ENCODE peak calls at places on chromosomes 3 and 15, in eight cellular contexts. One of them, this sample, is unnamed.

GRCh38 chr3:126365351-126366274 is 8.4 kb upstream of the KLF15 start:
- DNase-seq in endodermal cell: no peak
- DNase-seq in HCT116: no peak
- DNase-seq in right lobe of liver: peak; percentile 40
- DNase-seq in left lung: peak; percentile 39
- DNase-seq in PC-3: no peak
- DNase-seq in ovary: no peak
- DNase-seq in tibial artery: peak; percentile 50
- DNase-seq in this sample: peak; percentile 32

GRCh38 chr3:108493862-108494261 is 16.5 kb downstream of the MYH15 start:
- DNase-seq in HCT116: peak; percentile 19
- DNase-seq in ovary: no peak
- DNase-seq in endodermal cell: peak; percentile 52
- DNase-seq in left lung: peak; percentile 47
- DNase-seq in tibial artery: no peak
- DNase-seq in right lobe of liver: no peak
- DNase-seq in PC-3: peak; percentile 72
- DNase-seq in this sample: no peak

GRCh38 chr3:122350814-122351418 is 25.9 kb downstream of the CSTA start:
- DNase-seq in HCT116: no peak
- DNase-seq in left lung: no peak
- DNase-seq in endodermal cell: no peak
- DNase-seq in right lobe of liver: no peak
- DNase-seq in PC-3: peak; percentile 27
- DNase-seq in ovary: no peak
- DNase-seq in tibial artery: no peak
- DNase-seq in this sample: no peak

GRCh38 chr15:28184166-28184565 is 85.1 kb upstream of the OCA2 start:
- DNase-seq in HCT116: no peak
- DNase-seq in PC-3: no peak
- DNase-seq in endodermal cell: no peak
- DNase-seq in left lung: no peak
- DNase-seq in ovary: no peak
- DNase-seq in tibial artery: no peak
- DNase-seq in right lobe of liver: no peak
- DNase-seq in this sample: no peak

GRCh38 chr3:70829101-70829500 is 516.7 kb upstream of the MDFIC2 start:
- DNase-seq in ovary: no peak
- DNase-seq in right lobe of liver: no peak
- DNase-seq in tibial artery: no peak
- DNase-seq in endodermal cell: no peak
- DNase-seq in left lung: no peak
- DNase-seq in PC-3: no peak
- DNase-seq in HCT116: no peak
- DNase-seq in this sample: no peak

GRCh38 chr3:82773207-82773606 is 1011.8 kb upstream of the GBE1 start:
- DNase-seq in HCT116: no peak
- DNase-seq in PC-3: no peak
- DNase-seq in left lung: no peak
- DNase-seq in tibial artery: no peak
- DNase-seq in ovary: no peak
- DNase-seq in endodermal cell: no peak
- DNase-seq in right lobe of liver: no peak
- DNase-seq in this sample: no peak

GRCh38 chr3:58055309-58055708 is 47.1 kb downstream of the FLNB start:
- DNase-seq in ovary: no peak
- DNase-seq in PC-3: no peak
- DNase-seq in left lung: no peak
- DNase-seq in right lobe of liver: no peak
- DNase-seq in tibial artery: no peak
- DNase-seq in HCT116: no peak
- DNase-seq in endodermal cell: no peak
- DNase-seq in this sample: no peak

GRCh38 chr3:73175698-73176097 is 114.2 kb downstream of the EBLN2 start:
- DNase-seq in endodermal cell: peak; percentile 61
- DNase-seq in left lung: no peak
- DNase-seq in right lobe of liver: no peak
- DNase-seq in ovary: no peak
- DNase-seq in tibial artery: no peak
- DNase-seq in HCT116: no peak
- DNase-seq in PC-3: no peak
- DNase-seq in this sample: no peak

GRCh38 chr15:67104453-67104852 is 39.1 kb downstream of the SMAD3 start:
- DNase-seq in left lung: no peak
- DNase-seq in ovary: no peak
- DNase-seq in HCT116: no peak
- DNase-seq in right lobe of liver: no peak
- DNase-seq in endodermal cell: no peak
- DNase-seq in tibial artery: no peak
- DNase-seq in PC-3: no peak
- DNase-seq in this sample: no peak

GRCh38 chr15:78007965-78008886 is 69.3 kb downstream of the TBC1D2B start:
- DNase-seq in endodermal cell: peak; percentile 36
- DNase-seq in right lobe of liver: peak; percentile 87
- DNase-seq in tibial artery: peak; percentile 84
- DNase-seq in HCT116: no peak
- DNase-seq in ovary: peak; percentile 89
- DNase-seq in left lung: peak; percentile 84
- DNase-seq in PC-3: peak; percentile 75
- DNase-seq in this sample: no peak

GRCh38 chr15:82864967-82865366 is 55.5 kb downstream of the WHAMM start:
- DNase-seq in tibial artery: no peak
- DNase-seq in endodermal cell: no peak
- DNase-seq in ovary: no peak
- DNase-seq in HCT116: no peak
- DNase-seq in right lobe of liver: no peak
- DNase-seq in left lung: no peak
- DNase-seq in PC-3: no peak
- DNase-seq in this sample: no peak

GRCh38 chr3:25441234-25441856 is 13.3 kb downstream of the RARB start:
- DNase-seq in HCT116: peak; percentile 15
- DNase-seq in PC-3: no peak
- DNase-seq in right lobe of liver: no peak
- DNase-seq in endodermal cell: peak; percentile 68
- DNase-seq in left lung: no peak
- DNase-seq in tibial artery: no peak
- DNase-seq in ovary: no peak
- DNase-seq in this sample: no peak

GRCh38 chr3:140715035-140715434 is 37.2 kb downstream of the TRIM42 start:
- DNase-seq in HCT116: no peak
- DNase-seq in left lung: no peak
- DNase-seq in endodermal cell: no peak
- DNase-seq in PC-3: peak; percentile 30
- DNase-seq in tibial artery: no peak
- DNase-seq in ovary: no peak
- DNase-seq in right lobe of liver: no peak
- DNase-seq in this sample: peak; percentile 47

GRCh38 chr3:126113238-126113555 is 29.3 kb upstream of the SLC41A3 start:
- DNase-seq in left lung: peak; percentile 64
- DNase-seq in endodermal cell: peak; percentile 29
- DNase-seq in right lobe of liver: peak; percentile 46
- DNase-seq in HCT116: no peak
- DNase-seq in tibial artery: peak; percentile 51
- DNase-seq in ovary: no peak
- DNase-seq in PC-3: no peak
- DNase-seq in this sample: no peak

GRCh38 chr3:99384596-99384995 is 253.8 kb upstream of the COL8A1 start:
- DNase-seq in tibial artery: no peak
- DNase-seq in ovary: no peak
- DNase-seq in PC-3: peak; percentile 36
- DNase-seq in left lung: no peak
- DNase-seq in endodermal cell: no peak
- DNase-seq in HCT116: no peak
- DNase-seq in right lobe of liver: no peak
- DNase-seq in this sample: no peak

DNA sequence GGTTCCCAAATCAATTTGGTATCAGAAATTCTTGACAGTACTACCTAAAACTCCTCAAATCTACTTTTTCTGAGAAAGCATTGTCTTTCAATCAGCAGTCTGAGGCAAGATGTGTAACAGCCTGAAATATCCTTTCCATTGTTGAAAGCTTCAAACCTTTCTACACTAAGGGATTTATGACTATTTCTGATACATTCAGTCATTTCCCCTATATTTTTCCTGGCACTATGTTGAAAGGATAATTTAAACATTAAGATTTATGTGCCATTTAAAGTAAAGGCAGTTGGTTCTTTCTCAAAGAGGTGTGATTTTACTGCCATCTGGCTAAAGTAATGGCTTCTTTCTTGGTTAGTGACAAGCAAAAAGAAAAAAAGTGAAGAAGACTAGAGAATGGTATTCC is 249.7 kb upstream of the COL8A1 start:
- DNase-seq in right lobe of liver: no peak
- DNase-seq in endodermal cell: no peak
- DNase-seq in tibial artery: no peak
- DNase-seq in PC-3: no peak
- DNase-seq in ovary: no peak
- DNase-seq in left lung: no peak
- DNase-seq in HCT116: no peak
- DNase-seq in this sample: no peak
- H3K4me1 ChIP-seq in right lobe of liver: no peaks in the 10 kb centered on the region
- H3K4me1 ChIP-seq in endodermal cell: no peaks in the 10 kb centered on the region
- H3K4me1 ChIP-seq in tibial artery: no peaks in the 10 kb centered on the region
- H3K4me1 ChIP-seq in PC-3: no peaks in the 10 kb centered on the region
- H3K4me1 ChIP-seq in ovary: no peaks in the 10 kb centered on the region
- H3K4me1 ChIP-seq in left lung: no peaks in the 10 kb centered on the region
- H3K4me1 ChIP-seq in HCT116: no peaks in the 10 kb centered on the region
- H3K4me1 ChIP-seq in this sample: no peaks in the 10 kb centered on the region

GRCh38 chr3:52986938-52987337 is 58.9 kb downstream of the SFMBT1 start:
- DNase-seq in ovary: no peak
- DNase-seq in tibial artery: no peak
- DNase-seq in HCT116: no peak
- DNase-seq in endodermal cell: no peak
- DNase-seq in left lung: no peak
- DNase-seq in right lobe of liver: no peak
- DNase-seq in PC-3: no peak
- DNase-seq in this sample: no peak
- TF ChIP-seq CTCF in ovary: no peak
- TF ChIP-seq CTCF in tibial artery: no peak
- TF ChIP-seq CTCF in HCT116: peak; percentile 36
- TF ChIP-seq CTCF in endodermal cell: peak; percentile 76
- TF ChIP-seq CTCF in left lung: no peak
- TF ChIP-seq CTCF in right lobe of liver: peak; percentile 28
- TF ChIP-seq CTCF in PC-3: peak; percentile 41
- TF ChIP-seq CTCF in this sample: no peak

GRCh38 chr15:89095556-89095955 is 7.3 kb downstream of the ABHD2 start:
- DNase-seq in right lobe of liver: no peak
- DNase-seq in endodermal cell: no peak
- DNase-seq in ovary: no peak
- DNase-seq in HCT116: no peak
- DNase-seq in PC-3: no peak
- DNase-seq in tibial artery: no peak
- DNase-seq in left lung: no peak
- DNase-seq in this sample: no peak

GRCh38 chr15:89096664-89097063 is 8.4 kb downstream of the ABHD2 start:
- DNase-seq in endodermal cell: no peak
- DNase-seq in right lobe of liver: peak; percentile 77
- DNase-seq in PC-3: no peak
- DNase-seq in tibial artery: peak; percentile 45
- DNase-seq in left lung: no peak
- DNase-seq in HCT116: no peak
- DNase-seq in ovary: no peak
- DNase-seq in this sample: no peak

GRCh38 chr15:89095073-89095472 is 6.8 kb downstream of the ABHD2 start:
- DNase-seq in PC-3: no peak
- DNase-seq in ovary: no peak
- DNase-seq in right lobe of liver: no peak
- DNase-seq in tibial artery: no peak
- DNase-seq in endodermal cell: no peak
- DNase-seq in HCT116: no peak
- DNase-seq in left lung: no peak
- DNase-seq in this sample: no peak

GRCh38 chr15:89098281-89098680 is 10.0 kb downstream of the ABHD2 start:
- DNase-seq in PC-3: no peak
- DNase-seq in ovary: no peak
- DNase-seq in right lobe of liver: no peak
- DNase-seq in left lung: no peak
- DNase-seq in endodermal cell: no peak
- DNase-seq in HCT116: no peak
- DNase-seq in tibial artery: peak; percentile 63
- DNase-seq in this sample: no peak

GRCh38 chr15:89097313-89097712 is 9.1 kb downstream of the ABHD2 start:
- DNase-seq in tibial artery: no peak
- DNase-seq in right lobe of liver: no peak
- DNase-seq in endodermal cell: no peak
- DNase-seq in PC-3: no peak
- DNase-seq in HCT116: no peak
- DNase-seq in ovary: no peak
- DNase-seq in left lung: no peak
- DNase-seq in this sample: no peak
- H3K4me1 ChIP-seq in tibial artery: peaks cover 54% of the 10 kb centered on the region
- H3K4me1 ChIP-seq in right lobe of liver: peaks cover 4% of the 10 kb centered on the region
- H3K4me1 ChIP-seq in endodermal cell: no peaks in the 10 kb centered on the region
- H3K4me1 ChIP-seq in PC-3: peaks cover 61% of the 10 kb centered on the region
- H3K4me1 ChIP-seq in HCT116: peaks cover 18% of the 10 kb centered on the region
- H3K4me1 ChIP-seq in ovary: peaks cover 29% of the 10 kb centered on the region
- H3K4me1 ChIP-seq in left lung: peaks cover 26% of the 10 kb centered on the region
- H3K4me1 ChIP-seq in this sample: peaks cover 18% of the 10 kb centered on the region

GRCh38 chr3:186303985-186304384 is 58.0 kb downstream of the DGKG start:
- DNase-seq in ovary: no peak
- DNase-seq in left lung: no peak
- DNase-seq in HCT116: no peak
- DNase-seq in tibial artery: no peak
- DNase-seq in right lobe of liver: no peak
- DNase-seq in PC-3: no peak
- DNase-seq in endodermal cell: peak; percentile 67
- DNase-seq in this sample: no peak

GRCh38 chr3:186311431-186311830 is 50.6 kb downstream of the DGKG start:
- DNase-seq in tibial artery: no peak
- DNase-seq in left lung: no peak
- DNase-seq in right lobe of liver: no peak
- DNase-seq in ovary: no peak
- DNase-seq in endodermal cell: no peak
- DNase-seq in HCT116: no peak
- DNase-seq in PC-3: no peak
- DNase-seq in this sample: no peak

GRCh38 chr3:186308549-186308948 is 53.5 kb downstream of the DGKG start:
- DNase-seq in PC-3: no peak
- DNase-seq in left lung: no peak
- DNase-seq in right lobe of liver: no peak
- DNase-seq in tibial artery: no peak
- DNase-seq in endodermal cell: no peak
- DNase-seq in HCT116: no peak
- DNase-seq in ovary: no peak
- DNase-seq in this sample: no peak

DNA sequence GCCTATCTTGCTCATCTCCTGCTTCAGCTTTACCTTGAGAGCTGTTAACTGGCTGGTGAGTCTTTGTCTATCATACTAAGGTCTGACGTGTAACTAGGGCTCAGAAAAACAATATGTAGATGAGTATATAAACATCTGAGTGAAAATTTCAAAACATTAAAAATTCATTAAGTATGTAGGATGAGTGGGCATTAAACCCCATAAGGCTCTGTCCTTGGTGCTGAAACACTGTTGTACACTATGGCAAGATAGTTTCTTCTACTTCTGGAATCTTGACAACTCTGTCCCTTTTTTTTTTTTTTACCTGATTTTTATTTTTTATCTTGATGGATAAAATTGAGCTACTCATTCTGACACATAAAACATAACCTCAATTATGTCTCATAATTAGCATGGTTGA is 54.4 kb downstream of the DGKG start:
- DNase-seq in left lung: no peak
- DNase-seq in endodermal cell: no peak
- DNase-seq in right lobe of liver: no peak
- DNase-seq in HCT116: no peak
- DNase-seq in PC-3: peak; percentile 59
- DNase-seq in ovary: no peak
- DNase-seq in tibial artery: no peak
- DNase-seq in this sample: peak; percentile 59
- TF ChIP-seq CTCF in left lung: no peak
- TF ChIP-seq CTCF in endodermal cell: no peak
- TF ChIP-seq CTCF in right lobe of liver: no peak
- TF ChIP-seq CTCF in HCT116: no peak
- TF ChIP-seq CTCF in PC-3: no peak
- TF ChIP-seq CTCF in ovary: no peak
- TF ChIP-seq CTCF in tibial artery: no peak
- TF ChIP-seq CTCF in this sample: no peak